ENCODE peak calls at places on chromosome 6, in eight cellular contexts. One of them, this sample, is unnamed.

GRCh38 chr6:43173496-43174262 is 2.6 kb downstream of the SRF start:
- DNase-seq in endothelial cell: no peak
- DNase-seq in non-pigmented ciliary epithelial cell: no peak
- DNase-seq in activated CD4-positive, alpha-beta T cell treated with anti-CD3 and anti-CD28 coated beads, Interleukin-2, amount 10 ng/mL, durations not matched to agents 7 days and 5 days: peak
- DNase-seq in NCI-H2227 treated with DMSO at 0.1 percent for 48 hours: no peak
- DNase-seq in small intestine: peak
- DNase-seq in naive thymus-derived CD8-positive, alpha-beta T cell: no peak
- DNase-seq in progenitor cell of endocrine pancreas: no peak
- DNase-seq in this sample: no peak

GRCh38 chr6:137817219-137817618 is 49.8 kb upstream of the TNFAIP3 start:
- DNase-seq in endothelial cell: no peak
- DNase-seq in non-pigmented ciliary epithelial cell: no peak
- DNase-seq in activated CD4-positive, alpha-beta T cell treated with anti-CD3 and anti-CD28 coated beads, Interleukin-2, amount 10 ng/mL, durations not matched to agents 7 days and 5 days: no peak
- DNase-seq in NCI-H2227 treated with DMSO at 0.1 percent for 48 hours: no peak
- DNase-seq in small intestine: no peak
- DNase-seq in naive thymus-derived CD8-positive, alpha-beta T cell: no peak
- DNase-seq in progenitor cell of endocrine pancreas: no peak
- DNase-seq in this sample: no peak

GRCh38 chr6:167524720-167525119 is 199.8 kb downstream of the TTLL2 start:
- DNase-seq in endothelial cell: no peak
- DNase-seq in non-pigmented ciliary epithelial cell: no peak
- DNase-seq in activated CD4-positive, alpha-beta T cell treated with anti-CD3 and anti-CD28 coated beads, Interleukin-2, amount 10 ng/mL, durations not matched to agents 7 days and 5 days: no peak
- DNase-seq in NCI-H2227 treated with DMSO at 0.1 percent for 48 hours: no peak
- DNase-seq in small intestine: no peak
- DNase-seq in naive thymus-derived CD8-positive, alpha-beta T cell: no peak
- DNase-seq in progenitor cell of endocrine pancreas: no peak
- DNase-seq in this sample: no peak

GRCh38 chr6:26205625-26206574 is 118.7 kb downstream of the HFE start:
- DNase-seq in endothelial cell: no peak
- DNase-seq in non-pigmented ciliary epithelial cell: no peak
- DNase-seq in activated CD4-positive, alpha-beta T cell treated with anti-CD3 and anti-CD28 coated beads, Interleukin-2, amount 10 ng/mL, durations not matched to agents 7 days and 5 days: no peak
- DNase-seq in NCI-H2227 treated with DMSO at 0.1 percent for 48 hours: no peak
- DNase-seq in small intestine: peak
- DNase-seq in naive thymus-derived CD8-positive, alpha-beta T cell: no peak
- DNase-seq in progenitor cell of endocrine pancreas: no peak
- DNase-seq in this sample: no peak

GRCh38 chr6:52141596-52141995 is 44.6 kb upstream of the IL17A start:
- DNase-seq in endothelial cell: no peak
- DNase-seq in non-pigmented ciliary epithelial cell: no peak
- DNase-seq in activated CD4-positive, alpha-beta T cell treated with anti-CD3 and anti-CD28 coated beads, Interleukin-2, amount 10 ng/mL, durations not matched to agents 7 days and 5 days: no peak
- DNase-seq in NCI-H2227 treated with DMSO at 0.1 percent for 48 hours: no peak
- DNase-seq in small intestine: no peak
- DNase-seq in naive thymus-derived CD8-positive, alpha-beta T cell: no peak
- DNase-seq in progenitor cell of endocrine pancreas: no peak
- DNase-seq in this sample: no peak

GRCh38 chr6:116220172-116220571 is 33.7 kb downstream of the TSPYL4 start:
- DNase-seq in endothelial cell: no peak
- DNase-seq in non-pigmented ciliary epithelial cell: no peak
- DNase-seq in activated CD4-positive, alpha-beta T cell treated with anti-CD3 and anti-CD28 coated beads, Interleukin-2, amount 10 ng/mL, durations not matched to agents 7 days and 5 days: no peak
- DNase-seq in NCI-H2227 treated with DMSO at 0.1 percent for 48 hours: no peak
- DNase-seq in small intestine: no peak
- DNase-seq in naive thymus-derived CD8-positive, alpha-beta T cell: no peak
- DNase-seq in progenitor cell of endocrine pancreas: no peak
- DNase-seq in this sample: no peak

GRCh38 chr6:12119085-12119588 is 107.0 kb downstream of the HIVEP1 start:
- DNase-seq in endothelial cell: no peak
- DNase-seq in non-pigmented ciliary epithelial cell: no peak
- DNase-seq in activated CD4-positive, alpha-beta T cell treated with anti-CD3 and anti-CD28 coated beads, Interleukin-2, amount 10 ng/mL, durations not matched to agents 7 days and 5 days: peak
- DNase-seq in NCI-H2227 treated with DMSO at 0.1 percent for 48 hours: no peak
- DNase-seq in small intestine: peak
- DNase-seq in naive thymus-derived CD8-positive, alpha-beta T cell: no peak
- DNase-seq in progenitor cell of endocrine pancreas: no peak
- DNase-seq in this sample: peak

GRCh38 chr6:75934643-75935472 is 137.6 kb downstream of the IMPG1 start:
- DNase-seq in endothelial cell: peak
- DNase-seq in non-pigmented ciliary epithelial cell: peak
- DNase-seq in activated CD4-positive, alpha-beta T cell treated with anti-CD3 and anti-CD28 coated beads, Interleukin-2, amount 10 ng/mL, durations not matched to agents 7 days and 5 days: peak
- DNase-seq in NCI-H2227 treated with DMSO at 0.1 percent for 48 hours: peak
- DNase-seq in small intestine: peak
- DNase-seq in naive thymus-derived CD8-positive, alpha-beta T cell: peak
- DNase-seq in progenitor cell of endocrine pancreas: peak
- DNase-seq in this sample: peak

GRCh38 chr6:116018976-116019375 is 41.7 kb downstream of the FRK start:
- DNase-seq in endothelial cell: no peak
- DNase-seq in non-pigmented ciliary epithelial cell: no peak
- DNase-seq in activated CD4-positive, alpha-beta T cell treated with anti-CD3 and anti-CD28 coated beads, Interleukin-2, amount 10 ng/mL, durations not matched to agents 7 days and 5 days: no peak
- DNase-seq in NCI-H2227 treated with DMSO at 0.1 percent for 48 hours: no peak
- DNase-seq in small intestine: no peak
- DNase-seq in naive thymus-derived CD8-positive, alpha-beta T cell: no peak
- DNase-seq in progenitor cell of endocrine pancreas: no peak
- DNase-seq in this sample: no peak

This sample was measured in kidney epithelial cell.